ENCODE peak calls at places on chromosomes 3 and 15, in ten cellular contexts. One of them, this sample, is unnamed.

GRCh38 chr3:194840661-194841514 is 155.2 kb downstream of the FAM43A start:
- DNase-seq in ovary: no peak
- DNase-seq in CD4-positive, alpha-beta T cell: no peak
- DNase-seq in right cardiac atrium: no peak
- DNase-seq in ascending aorta: no peak
- DNase-seq in H9: no peak
- DNase-seq in fibroblast of lung: peak
- DNase-seq in Peyer's patch: no peak
- DNase-seq in RWPE2: no peak
- DNase-seq in lower lobe of right lung: no peak
- DNase-seq in this sample: no peak

GRCh38 chr3:120567370-120568197 is 28.6 kb upstream of the NDUFB4 start:
- DNase-seq in RWPE2: no peak
- DNase-seq in lower lobe of right lung: no peak
- DNase-seq in CD4-positive, alpha-beta T cell: no peak
- DNase-seq in Peyer's patch: no peak
- DNase-seq in ovary: no peak
- DNase-seq in ascending aorta: no peak
- DNase-seq in fibroblast of lung: peak
- DNase-seq in right cardiac atrium: no peak
- DNase-seq in H9: no peak
- DNase-seq in this sample: no peak

GRCh38 chr3:114551770-114552526 is 258.1 kb downstream of the TIGIT start:
- DNase-seq in ovary: no peak
- DNase-seq in RWPE2: peak
- DNase-seq in right cardiac atrium: no peak
- DNase-seq in CD4-positive, alpha-beta T cell: no peak
- DNase-seq in Peyer's patch: no peak
- DNase-seq in ascending aorta: no peak
- DNase-seq in fibroblast of lung: peak
- DNase-seq in H9: no peak
- DNase-seq in lower lobe of right lung: no peak
- DNase-seq in this sample: peak

GRCh38 chr15:89492934-89493631 is 3.3 kb downstream of the RHCG start:
- DNase-seq in Peyer's patch: no peak
- DNase-seq in lower lobe of right lung: no peak
- DNase-seq in right cardiac atrium: no peak
- DNase-seq in H9: no peak
- DNase-seq in ascending aorta: no peak
- DNase-seq in fibroblast of lung: no peak
- DNase-seq in ovary: no peak
- DNase-seq in RWPE2: peak
- DNase-seq in CD4-positive, alpha-beta T cell: no peak
- DNase-seq in this sample: no peak

GRCh38 chr15:63971427-63971805 is 74.9 kb downstream of the DAPK2 start:
- DNase-seq in ascending aorta: no peak
- DNase-seq in RWPE2: no peak
- DNase-seq in H9: peak
- DNase-seq in Peyer's patch: peak
- DNase-seq in fibroblast of lung: no peak
- DNase-seq in CD4-positive, alpha-beta T cell: peak
- DNase-seq in lower lobe of right lung: no peak
- DNase-seq in right cardiac atrium: no peak
- DNase-seq in ovary: no peak
- DNase-seq in this sample: no peak

GRCh38 chr3:72312339-72312738 is 527.4 kb upstream of the PROK2 start:
- DNase-seq in fibroblast of lung: no peak
- DNase-seq in ascending aorta: no peak
- DNase-seq in Peyer's patch: no peak
- DNase-seq in lower lobe of right lung: no peak
- DNase-seq in H9: no peak
- DNase-seq in CD4-positive, alpha-beta T cell: no peak
- DNase-seq in RWPE2: no peak
- DNase-seq in right cardiac atrium: no peak
- DNase-seq in ovary: no peak
- DNase-seq in this sample: no peak

GRCh38 chr3:32839714-32840085 is 21.9 kb downstream of the TRIM71 start:
- DNase-seq in RWPE2: no peak
- DNase-seq in fibroblast of lung: no peak
- DNase-seq in CD4-positive, alpha-beta T cell: no peak
- DNase-seq in Peyer's patch: no peak
- DNase-seq in lower lobe of right lung: no peak
- DNase-seq in H9: no peak
- DNase-seq in ovary: no peak
- DNase-seq in right cardiac atrium: no peak
- DNase-seq in ascending aorta: no peak
- DNase-seq in this sample: no peak

GRCh38 chr3:2097641-2098191 is 950 bp upstream of the CNTN4 start:
- DNase-seq in RWPE2: no peak
- DNase-seq in H9: peak
- DNase-seq in ascending aorta: no peak
- DNase-seq in lower lobe of right lung: no peak
- DNase-seq in Peyer's patch: peak
- DNase-seq in right cardiac atrium: no peak
- DNase-seq in ovary: no peak
- DNase-seq in CD4-positive, alpha-beta T cell: no peak
- DNase-seq in fibroblast of lung: peak
- DNase-seq in this sample: no peak

GRCh38 chr3:138974467-138974866 is 27.4 kb downstream of the FOXL2NB start:
- DNase-seq in fibroblast of lung: no peak
- DNase-seq in CD4-positive, alpha-beta T cell: no peak
- DNase-seq in H9: no peak
- DNase-seq in Peyer's patch: no peak
- DNase-seq in RWPE2: no peak
- DNase-seq in lower lobe of right lung: no peak
- DNase-seq in ovary: no peak
- DNase-seq in right cardiac atrium: no peak
- DNase-seq in ascending aorta: no peak
- DNase-seq in this sample: no peak

GRCh38 chr3:193851941-193852674 is 259.1 kb downstream of the OPA1 start:
- DNase-seq in RWPE2: no peak
- DNase-seq in CD4-positive, alpha-beta T cell: no peak
- DNase-seq in ovary: peak
- DNase-seq in H9: peak
- DNase-seq in fibroblast of lung: no peak
- DNase-seq in right cardiac atrium: peak
- DNase-seq in lower lobe of right lung: no peak
- DNase-seq in ascending aorta: no peak
- DNase-seq in Peyer's patch: no peak
- DNase-seq in this sample: no peak

GRCh38 chr3:8911781-8912180 is 51.5 kb downstream of the RAD18 start:
- DNase-seq in H9: no peak
- DNase-seq in ovary: no peak
- DNase-seq in lower lobe of right lung: no peak
- DNase-seq in CD4-positive, alpha-beta T cell: no peak
- DNase-seq in Peyer's patch: no peak
- DNase-seq in ascending aorta: no peak
- DNase-seq in fibroblast of lung: no peak
- DNase-seq in right cardiac atrium: no peak
- DNase-seq in RWPE2: no peak
- DNase-seq in this sample: no peak

GRCh38 chr3:175386630-175387029 is 527.5 kb downstream of the NAALADL2 start:
- DNase-seq in Peyer's patch: no peak
- DNase-seq in CD4-positive, alpha-beta T cell: no peak
- DNase-seq in H9: no peak
- DNase-seq in ascending aorta: no peak
- DNase-seq in fibroblast of lung: peak
- DNase-seq in RWPE2: no peak
- DNase-seq in ovary: no peak
- DNase-seq in right cardiac atrium: no peak
- DNase-seq in lower lobe of right lung: no peak
- DNase-seq in this sample: no peak

GRCh38 chr3:131174752-131175151 is 148.1 kb downstream of the NEK11 start:
- DNase-seq in ascending aorta: no peak
- DNase-seq in right cardiac atrium: no peak
- DNase-seq in ovary: no peak
- DNase-seq in Peyer's patch: no peak
- DNase-seq in RWPE2: no peak
- DNase-seq in lower lobe of right lung: no peak
- DNase-seq in fibroblast of lung: peak
- DNase-seq in H9: no peak
- DNase-seq in CD4-positive, alpha-beta T cell: no peak
- DNase-seq in this sample: no peak

GRCh38 chr3:71219744-71220638 is 363.5 kb downstream of the FOXP1 start:
- DNase-seq in RWPE2: no peak
- DNase-seq in CD4-positive, alpha-beta T cell: no peak
- DNase-seq in Peyer's patch: no peak
- DNase-seq in H9: no peak
- DNase-seq in ascending aorta: no peak
- DNase-seq in lower lobe of right lung: no peak
- DNase-seq in ovary: no peak
- DNase-seq in fibroblast of lung: no peak
- DNase-seq in right cardiac atrium: no peak
- DNase-seq in this sample: no peak

GRCh38 chr3:133935843-133936825 is 40.5 kb upstream of the RAB6B start:
- DNase-seq in ascending aorta: no peak
- DNase-seq in fibroblast of lung: no peak
- DNase-seq in right cardiac atrium: no peak
- DNase-seq in ovary: peak
- DNase-seq in Peyer's patch: no peak
- DNase-seq in RWPE2: no peak
- DNase-seq in CD4-positive, alpha-beta T cell: no peak
- DNase-seq in lower lobe of right lung: no peak
- DNase-seq in H9: peak
- DNase-seq in this sample: no peak

GRCh38 chr3:98596902-98597500 is 3.6 kb upstream of the CPOX start:
- DNase-seq in Peyer's patch: no peak
- DNase-seq in ovary: no peak
- DNase-seq in ascending aorta: no peak
- DNase-seq in H9: no peak
- DNase-seq in fibroblast of lung: peak
- DNase-seq in right cardiac atrium: no peak
- DNase-seq in CD4-positive, alpha-beta T cell: no peak
- DNase-seq in lower lobe of right lung: no peak
- DNase-seq in RWPE2: no peak
- DNase-seq in this sample: no peak

GRCh38 chr3:38131621-38132369 is 5.1 kb downstream of the ACAA1 start:
- DNase-seq in H9: peak
- DNase-seq in ascending aorta: no peak
- DNase-seq in right cardiac atrium: peak
- DNase-seq in fibroblast of lung: peak
- DNase-seq in lower lobe of right lung: peak
- DNase-seq in ovary: no peak
- DNase-seq in CD4-positive, alpha-beta T cell: no peak
- DNase-seq in RWPE2: peak
- DNase-seq in Peyer's patch: no peak
- DNase-seq in this sample: no peak

GRCh38 chr3:69231929-69232437 is 109.6 kb upstream of the LMOD3 start:
- DNase-seq in fibroblast of lung: peak
- DNase-seq in CD4-positive, alpha-beta T cell: no peak
- DNase-seq in right cardiac atrium: no peak
- DNase-seq in ascending aorta: no peak
- DNase-seq in RWPE2: peak
- DNase-seq in H9: no peak
- DNase-seq in ovary: no peak
- DNase-seq in lower lobe of right lung: no peak
- DNase-seq in Peyer's patch: no peak
- DNase-seq in this sample: no peak
- H3K27ac ChIP-seq in fibroblast of lung: no peak
- H3K27ac ChIP-seq in CD4-positive, alpha-beta T cell: no peak
- H3K27ac ChIP-seq in right cardiac atrium: no peak
- H3K27ac ChIP-seq in ascending aorta: no peak
- H3K27ac ChIP-seq in RWPE2: peak
- H3K27ac ChIP-seq in H9: no peak
- H3K27ac ChIP-seq in ovary: no peak
- H3K27ac ChIP-seq in lower lobe of right lung: no peak
- H3K27ac ChIP-seq in Peyer's patch: no peak
- H3K27ac ChIP-seq in this sample: no peak

DNA sequence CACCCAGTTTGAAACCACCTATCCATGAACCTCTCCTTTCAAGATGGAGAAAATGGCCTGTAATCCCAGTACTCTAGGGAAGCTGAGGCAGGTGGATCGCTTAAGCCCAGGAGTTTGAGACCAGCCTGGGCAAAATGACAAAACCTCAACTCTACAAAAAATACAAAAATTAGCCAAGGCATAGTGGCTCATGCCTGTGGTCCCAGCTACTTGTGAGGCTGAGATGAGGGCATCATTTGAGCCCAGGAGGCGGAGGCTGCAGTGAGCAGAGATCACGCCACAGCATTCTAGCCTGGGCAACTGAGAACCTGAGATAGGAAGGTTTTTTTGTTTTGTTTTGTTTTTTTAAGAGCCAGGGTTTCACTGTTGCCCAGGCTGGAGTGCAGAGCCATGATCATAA is 5.4 kb downstream of the TKT start:
- DNase-seq in ascending aorta: no peak
- DNase-seq in right cardiac atrium: no peak
- DNase-seq in CD4-positive, alpha-beta T cell: no peak
- DNase-seq in H9: no peak
- DNase-seq in RWPE2: no peak
- DNase-seq in fibroblast of lung: no peak
- DNase-seq in lower lobe of right lung: no peak
- DNase-seq in ovary: no peak
- DNase-seq in Peyer's patch: no peak
- DNase-seq in this sample: no peak
- H3K27ac ChIP-seq in ascending aorta: no peak
- H3K27ac ChIP-seq in right cardiac atrium: no peak
- H3K27ac ChIP-seq in CD4-positive, alpha-beta T cell: no peak
- H3K27ac ChIP-seq in H9: no peak
- H3K27ac ChIP-seq in RWPE2: peak
- H3K27ac ChIP-seq in fibroblast of lung: no peak
- H3K27ac ChIP-seq in lower lobe of right lung: peak
- H3K27ac ChIP-seq in ovary: no peak
- H3K27ac ChIP-seq in Peyer's patch: no peak
- H3K27ac ChIP-seq in this sample: no peak

GRCh38 chr15:70236306-70237103 is 138.8 kb upstream of the TLE3 start:
- DNase-seq in Peyer's patch: no peak
- DNase-seq in H9: no peak
- DNase-seq in ascending aorta: no peak
- DNase-seq in right cardiac atrium: no peak
- DNase-seq in ovary: no peak
- DNase-seq in fibroblast of lung: peak
- DNase-seq in RWPE2: peak
- DNase-seq in lower lobe of right lung: no peak
- DNase-seq in CD4-positive, alpha-beta T cell: no peak
- DNase-seq in this sample: no peak
- H3K27ac ChIP-seq in Peyer's patch: no peak
- H3K27ac ChIP-seq in H9: no peak
- H3K27ac ChIP-seq in ascending aorta: no peak
- H3K27ac ChIP-seq in right cardiac atrium: no peak
- H3K27ac ChIP-seq in ovary: no peak
- H3K27ac ChIP-seq in fibroblast of lung: no peak
- H3K27ac ChIP-seq in RWPE2: peak
- H3K27ac ChIP-seq in lower lobe of right lung: no peak
- H3K27ac ChIP-seq in CD4-positive, alpha-beta T cell: no peak
- H3K27ac ChIP-seq in this sample: no peak

DNA sequence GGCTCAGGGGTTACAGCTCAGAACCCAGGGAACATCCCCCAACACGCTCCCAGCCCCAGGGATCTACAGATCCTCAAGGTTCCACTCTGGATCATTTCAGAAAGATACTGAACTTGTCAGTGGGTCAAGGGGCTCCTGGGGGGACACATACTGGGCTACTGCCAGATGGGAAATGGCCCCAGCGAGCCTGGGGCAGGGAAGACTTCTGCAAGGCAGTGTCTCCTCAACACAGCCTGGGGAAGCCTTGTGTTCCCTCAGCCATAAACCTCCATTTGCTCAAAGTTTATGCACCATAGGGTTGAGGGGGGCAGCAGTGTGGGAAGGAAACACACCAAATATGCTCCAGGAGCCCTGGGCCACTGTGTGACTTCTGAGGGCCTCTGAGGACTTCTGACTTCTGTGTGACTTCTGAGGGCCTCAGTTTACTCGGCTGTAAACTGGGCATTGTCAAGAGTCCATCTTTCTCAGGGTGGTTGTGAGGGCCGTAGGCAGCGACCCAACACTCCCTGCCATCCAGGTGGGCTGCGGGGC is 58.4 kb downstream of the IQSEC1 start:
- DNase-seq in ascending aorta: no peak
- DNase-seq in right cardiac atrium: no peak
- DNase-seq in ovary: no peak
- DNase-seq in RWPE2: no peak
- DNase-seq in lower lobe of right lung: peak
- DNase-seq in CD4-positive, alpha-beta T cell: no peak
- DNase-seq in H9: no peak
- DNase-seq in Peyer's patch: no peak
- DNase-seq in fibroblast of lung: no peak
- DNase-seq in this sample: no peak
- H3K27ac ChIP-seq in ascending aorta: peak
- H3K27ac ChIP-seq in right cardiac atrium: no peak
- H3K27ac ChIP-seq in ovary: no peak
- H3K27ac ChIP-seq in RWPE2: no peak
- H3K27ac ChIP-seq in lower lobe of right lung: peak
- H3K27ac ChIP-seq in CD4-positive, alpha-beta T cell: peak
- H3K27ac ChIP-seq in H9: no peak
- H3K27ac ChIP-seq in Peyer's patch: peak
- H3K27ac ChIP-seq in fibroblast of lung: no peak
- H3K27ac ChIP-seq in this sample: no peak